ENCODE peak calls at places on chromosomes 1 and 21, in five cellular contexts. R is Peyer's patch; W is thoracic aorta; X is GM23248; Q is CD8-positive, alpha-beta T cell. O is an unnamed sample. For H3K36me3 and H3K9me3, the result is how much of the 10 kb centered on the place peaks cover.

GRCh38 chr1:76293831-76294230 is 219.3 kb downstream of the ST6GALNAC3 start:
- DNase-seq in X (no peak), R (no peak), Q (no peak), W (no peak), O (no peak)

GRCh38 chr1:85144351-85144750 is 56.5 kb downstream of the SYDE2 start:
- DNase-seq in Q (no peak), X (no peak), W (no peak), R (no peak), O (no peak)

GRCh38 chr21:43984905-43985689 is 27.0 kb upstream of the TRAPPC10 start:
- DNase-seq in X (peak), W (no peak), Q (no peak), R (no peak), O (no peak)

GRCh38 chr1:16960560-16961296 is 19.7 kb downstream of the MFAP2 start:
- DNase-seq in Q (peak), R (peak), W (peak), X (peak), O (no peak)

GRCh38 chr1:199010933-199011332 is 372.1 kb downstream of the PTPRC start:
- DNase-seq in W (no peak), X (peak), Q (no peak), R (no peak), O (no peak)

GRCh38 chr1:233229291-233229690 is 66.2 kb downstream of the PCNX2 start:
- DNase-seq in R (no peak), Q (no peak), W (no peak), X (no peak), O (no peak)

GRCh38 chr1:7975212-7975865 is 13.8 kb downstream of the PARK7 start:
- DNase-seq in R (peak), W (no peak), Q (peak), X (peak), O (no peak)

GRCh38 chr1:26539722-26540121 is 10.2 kb downstream of the RPS6KA1 start:
- DNase-seq in R (no peak), X (no peak), W (no peak), Q (no peak), O (no peak)

GRCh38 chr1:208213786-208214185 is 30.4 kb downstream of the PLXNA2 start:
- DNase-seq in Q (no peak), W (no peak), X (no peak), R (no peak), O (no peak)

GRCh38 chr1:223219318-223219635 is 76.2 kb upstream of the TLR5 start:
- DNase-seq in R (no peak), X (no peak), Q (no peak), W (no peak), O (no peak)

DNA sequence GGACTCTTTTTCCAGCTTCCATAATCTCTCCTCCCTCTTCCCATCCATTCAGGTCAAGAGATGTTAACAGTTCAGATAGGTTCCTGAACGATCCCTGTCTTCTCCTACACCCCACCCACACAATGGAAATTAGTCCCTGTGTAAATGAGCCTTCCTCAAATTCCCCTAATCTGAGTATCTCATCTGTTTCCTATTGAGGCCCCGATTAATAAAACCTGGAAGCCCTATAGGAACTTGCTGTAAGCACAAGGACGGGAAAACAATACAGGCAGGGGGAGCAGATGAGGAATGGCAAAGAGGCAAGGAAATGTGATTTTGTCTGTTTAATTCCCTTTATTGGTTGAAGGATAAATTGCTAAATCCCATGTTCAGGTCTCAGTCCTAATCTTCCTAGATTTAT is 7.1 kb upstream of the GPX7 start:
- DNase-seq in W (no peak), Q (no peak), X (no peak), R (no peak), O (no peak)
- H3K27ac ChIP-seq in W (no peak), Q (no peak), X (no peak), R (no peak), O (no peak)

DNA sequence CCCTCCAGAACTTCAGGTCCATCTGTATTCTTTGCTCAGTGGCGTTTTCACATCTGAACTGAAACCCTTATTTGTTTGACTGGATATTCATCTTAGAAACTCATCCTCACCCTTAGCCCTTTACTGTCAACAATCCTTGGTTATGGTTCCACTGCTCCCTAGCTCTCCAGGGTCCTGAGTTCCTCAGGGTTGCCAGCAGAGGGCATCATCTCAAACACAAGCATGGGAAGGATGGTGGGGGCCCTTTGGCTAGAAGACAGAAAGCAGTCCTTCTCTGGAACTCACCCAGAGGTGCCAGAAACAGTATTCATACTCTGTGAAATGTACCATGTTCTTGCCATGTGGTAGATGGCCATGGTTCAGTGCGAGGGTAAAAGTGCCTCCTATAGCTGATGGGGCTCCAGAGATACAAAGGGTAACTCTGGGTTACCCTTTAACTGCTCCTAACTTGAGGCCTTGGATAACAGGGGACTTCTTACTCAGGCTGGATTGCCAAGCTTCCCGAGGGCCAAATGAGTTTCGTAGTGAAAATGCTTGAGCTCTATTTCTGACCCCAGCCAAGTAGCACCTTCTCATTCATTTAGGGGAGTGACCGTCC is 11.3 kb downstream of the NCSTN start:
- DNase-seq in R (peak), Q (no peak), W (no peak), X (peak), O (no peak)
- H3K36me3 ChIP-seq in R (under half), Q (half or more), W (half or more), X (under half), O (under half)

GRCh38 chr1:152622803-152623202 is at the start of gene LCE3A:
- DNase-seq in X (peak), R (no peak), W (no peak), Q (no peak), O (no peak)

GRCh38 chr1:152621993-152622392 is 910 bp downstream of the LCE3A start:
- DNase-seq in W (no peak), Q (no peak), X (no peak), R (no peak), O (no peak)

GRCh38 chr1:152626688-152627087 is 3.8 kb upstream of the LCE3A start:
- DNase-seq in X (no peak), R (no peak), W (no peak), Q (no peak), O (no peak)

DNA sequence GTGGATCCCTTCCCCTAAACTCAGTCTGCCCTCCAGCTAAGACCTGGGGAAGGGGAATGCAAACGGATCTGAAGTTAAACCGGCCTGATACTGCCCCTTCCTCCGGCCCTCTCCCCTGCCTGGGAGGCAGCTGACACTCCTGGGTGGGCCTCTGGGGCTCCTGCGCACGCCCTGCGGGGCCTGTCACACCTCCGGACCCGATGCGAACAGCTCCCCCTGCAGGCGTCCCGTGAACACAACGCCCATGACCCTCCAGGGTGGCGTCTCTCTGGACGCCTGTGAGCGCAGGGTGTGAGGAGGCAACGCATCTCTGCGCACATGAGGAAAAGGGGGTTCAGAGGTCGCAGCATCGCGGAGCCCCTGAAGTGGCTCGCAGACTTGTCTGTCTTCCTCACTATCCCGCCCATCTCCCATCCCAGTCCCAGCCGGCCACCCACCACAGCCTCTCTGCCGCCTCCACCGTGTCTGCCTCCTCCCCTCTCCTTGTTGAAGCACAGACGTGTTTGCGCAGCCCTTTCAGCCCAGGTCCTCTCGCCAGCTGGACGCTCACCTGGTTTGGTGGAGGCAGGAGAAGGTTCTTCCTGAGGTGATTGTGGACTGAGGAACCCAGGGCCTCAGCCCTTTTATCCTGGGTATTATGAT is 421 bp upstream of the LCE3A start:
- DNase-seq in W (no peak), R (no peak), X (peak), Q (no peak), O (no peak)
- H3K9me3 ChIP-seq in W (under half), R (under half), X (under half), Q (under half), O (under half)

DNA sequence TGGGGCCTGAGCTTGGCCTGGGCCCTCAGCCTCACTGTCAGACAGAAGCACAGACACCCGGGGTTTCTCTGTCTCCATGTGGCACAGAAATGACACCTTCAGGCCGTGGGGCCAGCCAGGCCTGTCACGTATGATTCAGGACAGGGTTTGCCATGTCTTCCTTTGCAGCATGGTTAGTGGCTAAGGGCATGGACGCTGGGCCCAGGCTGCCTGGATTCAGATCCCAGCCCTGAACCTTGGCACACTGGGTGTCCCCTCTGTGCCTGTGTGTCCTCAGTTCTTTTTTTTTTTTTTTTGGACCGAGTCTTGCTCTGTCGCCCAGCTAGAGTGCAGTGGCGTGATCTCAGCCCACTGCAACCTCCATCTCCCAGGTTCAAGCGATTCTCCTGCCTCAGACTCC is 73.6 kb downstream of the SPSB1 start:
- DNase-seq in X (no peak), Q (no peak), W (no peak), R (no peak), O (no peak)
- H3K27ac ChIP-seq in X (no peak), Q (no peak), W (peak), R (no peak), O (peak)

GRCh38 chr1:212089560-212090163 is 54.1 kb downstream of the DTL start:
- DNase-seq in Q (no peak), R (no peak), W (no peak), X (no peak), O (no peak)
- H3K36me3 ChIP-seq in Q (under half), R (under half), W (under half), X (under half), O (under half)

GRCh38 chr21:46054447-46054846 is 43.5 kb upstream of the COL6A2 start:
- DNase-seq in R (peak), W (no peak), X (peak), Q (no peak), O (no peak)
- H3K9me3 ChIP-seq in R (under half), W (under half), X (under half), Q (under half), O (under half)

DNA sequence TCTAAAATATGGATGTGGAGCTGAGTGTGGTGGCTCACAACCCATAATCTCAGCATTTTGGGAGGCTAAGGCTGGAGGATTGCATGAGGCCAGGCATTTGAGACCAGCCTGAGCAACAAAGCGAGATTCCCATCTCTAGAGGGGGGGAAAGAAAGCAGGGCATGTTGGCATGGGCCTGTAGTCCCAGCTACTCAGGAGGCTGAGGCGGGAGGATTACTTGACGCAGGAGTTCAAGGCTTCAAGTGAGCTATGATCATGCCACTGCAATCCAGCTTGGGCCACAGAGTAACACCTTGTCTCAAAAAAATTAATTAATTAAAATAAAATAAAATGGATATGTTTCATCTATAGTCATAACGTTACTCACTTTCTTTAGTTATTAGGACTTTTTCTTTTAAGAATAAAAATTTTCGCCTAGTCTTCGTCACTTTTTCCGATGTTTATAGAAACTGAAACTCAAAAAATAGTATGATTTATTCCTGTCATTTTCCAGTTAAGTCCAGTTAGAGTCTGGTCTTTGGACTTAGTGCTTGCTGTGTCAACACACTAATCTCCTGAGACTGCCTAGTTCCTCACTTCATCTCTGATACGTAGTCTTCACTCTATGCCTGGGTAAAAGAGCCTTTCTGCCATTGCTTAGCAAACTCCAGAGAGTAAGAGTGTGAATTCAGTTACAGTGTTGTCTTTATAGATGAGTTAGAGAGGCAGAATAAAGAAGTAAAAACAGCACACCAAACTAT is 28.0 kb downstream of the IARS2 start:
- DNase-seq in W (no peak), R (no peak), X (no peak), Q (no peak), O (no peak)
- H3K27ac ChIP-seq in W (peak), R (no peak), X (no peak), Q (no peak), O (no peak)

O was measured in esophagus squamous epithelium.